ENCODE peak calls at places on chromosomes 11 and 22, in seven cellular contexts. F is K562, L is H1, B is SK-N-SH, G is endothelial cell of umbilical vein, Q is GM12878, V is HepG2. P is an unnamed sample.

GRCh38 chr22:49918911-49919881 is 762 bp downstream of the CRELD2 start:
- DNase-seq in F (no peak), L (no peak), B (peak; percentile 64), G (no peak), Q (no peak), V (no peak), P (no peak)

GRCh38 chr22:38069372-38070249 is 12.4 kb downstream of the PICK1 start:
- DNase-seq in F (peak; percentile 62), L (no peak), B (peak; percentile 55), G (peak; percentile 25), Q (no peak), V (no peak), P (no peak)

GRCh38 chr11:43689167-43689566 is 8.6 kb downstream of the HSD17B12 start:
- DNase-seq in F (peak; percentile 76), L (no peak), B (no peak), G (no peak), Q (no peak), V (no peak), P (no peak)

GRCh38 chr11:122170815-122171475 is 54.9 kb upstream of the BLID start:
- DNase-seq in F (no peak), L (no peak), B (no peak), G (peak; percentile 26), Q (no peak), V (no peak), P (peak; percentile 61)

GRCh38 chr11:6427516-6427915 is 8.6 kb upstream of the APBB1 start:
- DNase-seq in F (no peak), L (no peak), B (no peak), G (no peak), Q (no peak), V (no peak), P (no peak)

GRCh38 chr22:42437488-42438292 is 5.5 kb upstream of the NFAM1 start:
- DNase-seq in F (peak; percentile 75), L (peak; percentile 92), B (peak; percentile 82), G (peak; percentile 28), Q (peak; percentile 84), V (peak; percentile 41), P (peak; percentile 51)

GRCh38 chr22:32591620-32592019 is 117.0 kb downstream of the FBXO7 start:
- DNase-seq in F (no peak), L (no peak), B (no peak), G (no peak), Q (no peak), V (no peak), P (no peak)

GRCh38 chr22:46457502-46458488 is 79.6 kb downstream of the CELSR1 start:
- DNase-seq in F (no peak), L (no peak), B (peak; percentile 52), G (no peak), Q (no peak), V (no peak), P (no peak)

GRCh38 chr11:17473071-17473744 is 3.4 kb downstream of the ABCC8 start:
- DNase-seq in F (peak; percentile 41), L (peak; percentile 73), B (peak; percentile 72), G (no peak), Q (no peak), V (peak; percentile 68), P (peak; percentile 68)

GRCh38 chr11:26929806-26930517 is 64.0 kb upstream of the FIBIN start:
- DNase-seq in F (no peak), L (no peak), B (no peak), G (no peak), Q (no peak), V (no peak), P (no peak)

GRCh38 chr22:19806213-19807160 is 45.9 kb downstream of the TBX1 start:
- DNase-seq in F (peak; percentile 91), L (no peak), B (peak; percentile 30), G (peak; percentile 63), Q (no peak), V (no peak), P (peak; percentile 38)

DNA sequence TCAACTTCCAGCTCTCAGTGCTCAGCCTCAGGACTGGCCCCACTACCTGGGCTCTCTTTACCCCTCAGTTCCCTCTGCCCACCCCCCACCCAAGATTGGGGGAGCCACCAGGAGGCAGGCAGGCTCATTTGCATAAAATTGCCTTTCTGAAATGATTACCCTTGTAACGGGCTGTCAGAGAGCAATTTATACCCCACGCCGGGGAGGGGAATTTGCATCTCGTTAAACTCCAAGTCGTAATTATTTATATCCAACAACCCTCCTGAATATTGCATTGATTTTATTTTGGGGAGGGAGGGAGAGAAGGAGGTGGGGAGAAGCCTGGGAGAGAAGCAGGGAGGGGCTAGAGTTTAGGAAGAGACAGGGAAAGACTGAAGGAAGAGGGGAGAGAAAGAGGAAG is 8.3 kb downstream of the NRXN2 start:
- DNase-seq in F (no peak), L (no peak), B (no peak), G (no peak), Q (no peak), V (no peak), P (no peak)
- H4K20me1 ChIP-seq in F (peaks cover 24% of the 10 kb centered on the region), L (peaks cover 2% of the 10 kb centered on the region), B (no peaks in the 10 kb centered on the region), G (no peaks in the 10 kb centered on the region), Q (no peaks in the 10 kb centered on the region), V (no peaks in the 10 kb centered on the region), P (no peaks in the 10 kb centered on the region)

DNA sequence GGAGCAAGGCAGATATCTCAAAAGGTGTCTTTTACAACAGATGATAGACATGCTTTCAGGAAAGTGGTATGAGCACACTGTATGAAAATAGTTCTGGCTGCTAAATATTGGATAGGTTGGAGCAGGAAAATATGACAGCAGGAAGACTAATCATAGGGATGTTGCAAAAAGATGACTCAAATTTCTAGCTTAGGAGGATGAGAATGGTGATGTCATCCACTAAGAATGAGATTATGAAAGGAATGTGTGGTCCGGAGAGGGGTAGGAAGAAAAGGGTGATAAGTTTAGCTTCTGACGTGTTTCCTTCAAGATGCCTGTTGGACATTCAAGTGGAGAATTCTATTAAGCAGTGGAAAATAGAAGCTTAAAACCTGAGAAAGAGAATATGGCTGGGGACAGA is 46.4 kb downstream of the RCN1 start:
- DNase-seq in F (no peak), L (no peak), B (no peak), G (peak; percentile 81), Q (no peak), V (no peak), P (peak; percentile 34)
- TF ChIP-seq MAX in F (no peak), L (no peak), B (no peak), G (no peak), Q (no peak), V (no peak), P (no peak)

DNA sequence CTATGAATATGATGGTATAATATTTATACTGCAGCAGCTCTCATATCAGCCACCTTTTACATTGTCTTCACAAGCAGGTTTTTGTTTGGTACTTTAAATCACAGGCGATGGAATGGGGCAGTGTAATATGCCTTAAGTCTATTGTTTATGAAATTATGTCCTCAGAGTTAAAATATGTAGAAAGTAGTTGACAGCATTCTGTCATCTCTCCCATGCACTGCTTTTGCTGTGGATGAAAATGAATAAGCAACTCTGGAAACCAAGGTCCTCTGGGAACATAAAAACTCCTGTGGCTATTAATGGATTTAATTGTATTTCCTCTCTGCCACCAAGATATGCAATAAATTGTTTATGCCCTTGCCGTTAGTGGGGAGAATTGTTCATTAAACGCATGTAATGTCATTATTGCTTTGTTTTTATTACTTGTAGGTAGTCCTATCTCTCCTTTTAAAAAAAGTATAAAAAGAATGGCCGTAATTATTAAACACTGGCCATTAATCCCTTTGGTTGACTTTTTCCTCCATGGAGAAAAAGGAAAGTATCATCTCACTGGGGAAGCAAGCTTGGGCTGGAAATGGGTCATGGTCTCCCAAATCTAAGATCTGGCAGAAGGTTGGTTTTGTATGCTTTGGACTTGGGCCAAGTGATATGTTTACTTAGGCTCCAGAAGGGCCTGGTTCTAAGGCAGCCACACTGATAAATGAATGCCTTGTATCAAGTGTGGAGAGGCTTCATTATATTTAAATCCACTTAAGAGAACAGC is 13.0 kb downstream of the PACS1 start:
- DNase-seq in F (peak; percentile 83), L (no peak), B (peak; percentile 78), G (peak; percentile 81), Q (no peak), V (peak; percentile 48), P (no peak)
- H4K20me1 ChIP-seq in F (peaks cover 3% of the 10 kb centered on the region), L (no peaks in the 10 kb centered on the region), B (peaks cover 55% of the 10 kb centered on the region), G (peaks cover 3% of the 10 kb centered on the region), Q (no peaks in the 10 kb centered on the region), V (no peaks in the 10 kb centered on the region), P (no peaks in the 10 kb centered on the region)

DNA sequence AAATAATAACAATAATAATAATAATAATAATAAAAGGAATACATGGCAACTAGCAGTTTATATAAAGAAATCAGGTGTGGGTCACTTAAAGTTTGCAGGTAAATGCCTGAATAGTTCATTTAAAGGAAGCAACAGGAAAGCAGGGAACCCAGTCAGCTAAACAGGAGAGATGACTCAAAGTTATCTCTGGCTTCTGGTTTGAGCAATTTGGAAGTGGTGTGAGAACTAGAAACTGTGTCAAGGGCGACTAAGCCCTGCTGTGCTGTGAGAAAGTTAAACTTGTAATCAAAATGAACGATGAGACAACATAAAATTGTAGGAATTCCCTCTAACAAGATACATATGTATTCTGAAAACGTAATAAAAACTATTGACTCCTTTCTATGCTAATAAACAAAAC is 35.5 kb downstream of the SLC22A9 start:
- DNase-seq in F (no peak), L (no peak), B (no peak), G (no peak), Q (no peak), V (no peak), P (no peak)
- TF ChIP-seq MAX in F (no peak), L (no peak), B (no peak), G (no peak), Q (no peak), V (no peak), P (no peak)

GRCh38 chr11:3037945-3038271 is 19.3 kb downstream of the CARS1 start:
- DNase-seq in F (no peak), L (no peak), B (no peak), G (no peak), Q (no peak), V (no peak), P (no peak)

GRCh38 chr11:3041699-3042098 is 15.5 kb downstream of the CARS1 start:
- DNase-seq in F (no peak), L (no peak), B (no peak), G (no peak), Q (no peak), V (no peak), P (no peak)

GRCh38 chr11:3043315-3043871 is 13.8 kb downstream of the CARS1 start:
- DNase-seq in F (no peak), L (no peak), B (no peak), G (no peak), Q (no peak), V (no peak), P (no peak)

GRCh38 chr11:3042496-3043314 is 14.5 kb downstream of the CARS1 start:
- DNase-seq in F (no peak), L (no peak), B (no peak), G (no peak), Q (no peak), V (no peak), P (no peak)

GRCh38 chr11:3040881-3041280 is 16.3 kb downstream of the CARS1 start:
- DNase-seq in F (no peak), L (no peak), B (no peak), G (no peak), Q (no peak), V (no peak), P (no peak)
- H4K20me1 ChIP-seq in F (peaks cover 46% of the 10 kb centered on the region), L (peaks cover 49% of the 10 kb centered on the region), B (peaks cover 60% of the 10 kb centered on the region), G (no peaks in the 10 kb centered on the region), Q (no peaks in the 10 kb centered on the region), V (peaks cover 20% of the 10 kb centered on the region), P (no peaks in the 10 kb centered on the region)